ENCODE peak calls at places on chromosome 9, in eight cellular contexts. One of them, this sample, is unnamed.

GRCh38 chr9:133684461-133685361 is 48.5 kb downstream of the DBH start:
- DNase-seq in body of pancreas: no peak
- DNase-seq in stimulated activated CD8-positive, alpha-beta memory T cell treated with anti-CD3 and anti-CD28 coated beads, Interleukin-7, amount 100 ng/mL, for 1 hour: no peak
- DNase-seq in GM13977: no peak
- DNase-seq in naive B cell: no peak
- DNase-seq in activated CD4-positive, alpha-beta T cell treated with anti-CD3 and anti-CD28 coated beads for 36 hours: no peak
- DNase-seq in activated CD4-positive, CD25-positive, alpha-beta regulatory T cell: no peak
- DNase-seq in fibroblast of lung: no peak
- DNase-seq in this sample: no peak

GRCh38 chr9:122453677-122454135 is 24.0 kb downstream of the OR1J1 start:
- DNase-seq in body of pancreas: no peak
- DNase-seq in stimulated activated CD8-positive, alpha-beta memory T cell treated with anti-CD3 and anti-CD28 coated beads, Interleukin-7, amount 100 ng/mL, for 1 hour: no peak
- DNase-seq in GM13977: no peak
- DNase-seq in naive B cell: no peak
- DNase-seq in activated CD4-positive, alpha-beta T cell treated with anti-CD3 and anti-CD28 coated beads for 36 hours: no peak
- DNase-seq in activated CD4-positive, CD25-positive, alpha-beta regulatory T cell: no peak
- DNase-seq in fibroblast of lung: no peak
- DNase-seq in this sample: no peak

GRCh38 chr9:131657890-131658752 is 81.8 kb downstream of the RAPGEF1 start:
- DNase-seq in body of pancreas: peak
- DNase-seq in stimulated activated CD8-positive, alpha-beta memory T cell treated with anti-CD3 and anti-CD28 coated beads, Interleukin-7, amount 100 ng/mL, for 1 hour: no peak
- DNase-seq in GM13977: no peak
- DNase-seq in naive B cell: no peak
- DNase-seq in activated CD4-positive, alpha-beta T cell treated with anti-CD3 and anti-CD28 coated beads for 36 hours: peak
- DNase-seq in activated CD4-positive, CD25-positive, alpha-beta regulatory T cell: no peak
- DNase-seq in fibroblast of lung: peak
- DNase-seq in this sample: no peak

GRCh38 chr9:93061791-93062299 is 3.3 kb downstream of the SUSD3 start:
- DNase-seq in body of pancreas: peak
- DNase-seq in stimulated activated CD8-positive, alpha-beta memory T cell treated with anti-CD3 and anti-CD28 coated beads, Interleukin-7, amount 100 ng/mL, for 1 hour: no peak
- DNase-seq in GM13977: peak
- DNase-seq in naive B cell: peak
- DNase-seq in activated CD4-positive, alpha-beta T cell treated with anti-CD3 and anti-CD28 coated beads for 36 hours: peak
- DNase-seq in activated CD4-positive, CD25-positive, alpha-beta regulatory T cell: peak
- DNase-seq in fibroblast of lung: no peak
- DNase-seq in this sample: no peak

GRCh38 chr9:33445389-33445881 is 2.0 kb downstream of the AQP3 start:
- DNase-seq in body of pancreas: peak
- DNase-seq in stimulated activated CD8-positive, alpha-beta memory T cell treated with anti-CD3 and anti-CD28 coated beads, Interleukin-7, amount 100 ng/mL, for 1 hour: no peak
- DNase-seq in GM13977: no peak
- DNase-seq in naive B cell: no peak
- DNase-seq in activated CD4-positive, alpha-beta T cell treated with anti-CD3 and anti-CD28 coated beads for 36 hours: peak
- DNase-seq in activated CD4-positive, CD25-positive, alpha-beta regulatory T cell: no peak
- DNase-seq in fibroblast of lung: no peak
- DNase-seq in this sample: no peak

GRCh38 chr9:85156652-85157051 is 487.1 kb downstream of the NTRK2 start:
- DNase-seq in body of pancreas: no peak
- DNase-seq in stimulated activated CD8-positive, alpha-beta memory T cell treated with anti-CD3 and anti-CD28 coated beads, Interleukin-7, amount 100 ng/mL, for 1 hour: no peak
- DNase-seq in GM13977: no peak
- DNase-seq in naive B cell: no peak
- DNase-seq in activated CD4-positive, alpha-beta T cell treated with anti-CD3 and anti-CD28 coated beads for 36 hours: no peak
- DNase-seq in activated CD4-positive, CD25-positive, alpha-beta regulatory T cell: no peak
- DNase-seq in fibroblast of lung: no peak
- DNase-seq in this sample: no peak

GRCh38 chr9:16526380-16526779 is 344.1 kb downstream of the BNC2 start:
- DNase-seq in body of pancreas: no peak
- DNase-seq in stimulated activated CD8-positive, alpha-beta memory T cell treated with anti-CD3 and anti-CD28 coated beads, Interleukin-7, amount 100 ng/mL, for 1 hour: no peak
- DNase-seq in GM13977: no peak
- DNase-seq in naive B cell: no peak
- DNase-seq in activated CD4-positive, alpha-beta T cell treated with anti-CD3 and anti-CD28 coated beads for 36 hours: no peak
- DNase-seq in activated CD4-positive, CD25-positive, alpha-beta regulatory T cell: no peak
- DNase-seq in fibroblast of lung: peak
- DNase-seq in this sample: no peak

GRCh38 chr9:113599647-113600476 is 136.3 kb downstream of the RGS3 start:
- DNase-seq in body of pancreas: no peak
- DNase-seq in stimulated activated CD8-positive, alpha-beta memory T cell treated with anti-CD3 and anti-CD28 coated beads, Interleukin-7, amount 100 ng/mL, for 1 hour: no peak
- DNase-seq in GM13977: no peak
- DNase-seq in naive B cell: no peak
- DNase-seq in activated CD4-positive, alpha-beta T cell treated with anti-CD3 and anti-CD28 coated beads for 36 hours: no peak
- DNase-seq in activated CD4-positive, CD25-positive, alpha-beta regulatory T cell: no peak
- DNase-seq in fibroblast of lung: peak
- DNase-seq in this sample: no peak

GRCh38 chr9:131804826-131805225 is 65.0 kb upstream of the RAPGEF1 start:
- DNase-seq in body of pancreas: no peak
- DNase-seq in stimulated activated CD8-positive, alpha-beta memory T cell treated with anti-CD3 and anti-CD28 coated beads, Interleukin-7, amount 100 ng/mL, for 1 hour: no peak
- DNase-seq in GM13977: no peak
- DNase-seq in naive B cell: no peak
- DNase-seq in activated CD4-positive, alpha-beta T cell treated with anti-CD3 and anti-CD28 coated beads for 36 hours: no peak
- DNase-seq in activated CD4-positive, CD25-positive, alpha-beta regulatory T cell: no peak
- DNase-seq in fibroblast of lung: no peak
- DNase-seq in this sample: no peak

GRCh38 chr9:110638381-110638954 is 30.1 kb upstream of the MUSK start:
- DNase-seq in body of pancreas: no peak
- DNase-seq in stimulated activated CD8-positive, alpha-beta memory T cell treated with anti-CD3 and anti-CD28 coated beads, Interleukin-7, amount 100 ng/mL, for 1 hour: no peak
- DNase-seq in GM13977: peak
- DNase-seq in naive B cell: no peak
- DNase-seq in activated CD4-positive, alpha-beta T cell treated with anti-CD3 and anti-CD28 coated beads for 36 hours: no peak
- DNase-seq in activated CD4-positive, CD25-positive, alpha-beta regulatory T cell: no peak
- DNase-seq in fibroblast of lung: no peak
- DNase-seq in this sample: no peak

This sample was measured in activated T-helper 1 cell treated with anti-CD3 and anti-CD28 coated beads, Interleukin-2, amount 50 U/mL, for 16 hours.